ENCODE peak calls at places on chromosomes 2 and 18, in five cellular contexts. One of them, this sample, is unnamed.

GRCh38 chr2:109455731-109456691 is 157.8 kb downstream of the SEPTIN10 start:
- DNase-seq in stomach: no peak
- DNase-seq in spleen: peak; percentile 61
- DNase-seq in transverse colon: no peak
- DNase-seq in Panc1: no peak
- DNase-seq in this sample: no peak

GRCh38 chr2:109284816-109285215 is 155.8 kb downstream of the SH3RF3 start:
- DNase-seq in Panc1: no peak
- DNase-seq in transverse colon: no peak
- DNase-seq in stomach: no peak
- DNase-seq in spleen: peak; percentile 69
- DNase-seq in this sample: no peak

GRCh38 chr18:8389391-8390340 is 219.6 kb upstream of the RAB12 start:
- DNase-seq in spleen: no peak
- DNase-seq in Panc1: peak; percentile 27
- DNase-seq in transverse colon: peak; percentile 69
- DNase-seq in stomach: peak; percentile 78
- DNase-seq in this sample: peak; percentile 26

GRCh38 chr2:72109291-72109690 is 38.4 kb downstream of the CYP26B1 start:
- DNase-seq in spleen: no peak
- DNase-seq in Panc1: no peak
- DNase-seq in transverse colon: no peak
- DNase-seq in stomach: no peak
- DNase-seq in this sample: no peak

GRCh38 chr2:206856474-206856873 is 82.8 kb upstream of the CPO start:
- DNase-seq in spleen: no peak
- DNase-seq in Panc1: no peak
- DNase-seq in transverse colon: no peak
- DNase-seq in stomach: no peak
- DNase-seq in this sample: no peak

GRCh38 chr2:241926541-241927311 is 57.2 kb downstream of the RTP5 start:
- DNase-seq in transverse colon: no peak
- DNase-seq in stomach: peak; percentile 26
- DNase-seq in spleen: peak; percentile 55
- DNase-seq in Panc1: no peak
- DNase-seq in this sample: no peak

GRCh38 chr2:37890893-37891495 is 34.1 kb upstream of the RMDN2 start:
- DNase-seq in Panc1: peak; percentile 38
- DNase-seq in spleen: peak; percentile 90
- DNase-seq in stomach: peak; percentile 77
- DNase-seq in transverse colon: peak; percentile 80
- DNase-seq in this sample: no peak

GRCh38 chr2:224520064-224520463 is 65.1 kb downstream of the CUL3 start:
- DNase-seq in transverse colon: no peak
- DNase-seq in spleen: no peak
- DNase-seq in stomach: no peak
- DNase-seq in Panc1: no peak
- DNase-seq in this sample: no peak

GRCh38 chr2:1826188-1826905 is 82.0 kb upstream of the PXDN start:
- DNase-seq in Panc1: no peak
- DNase-seq in transverse colon: no peak
- DNase-seq in stomach: no peak
- DNase-seq in spleen: no peak
- DNase-seq in this sample: no peak

GRCh38 chr2:177495945-177496344 is 103.4 kb downstream of the AGPS start:
- DNase-seq in transverse colon: no peak
- DNase-seq in spleen: no peak
- DNase-seq in stomach: no peak
- DNase-seq in Panc1: no peak
- DNase-seq in this sample: no peak

GRCh38 chr18:58605027-58606020 is 23.6 kb downstream of the ALPK2 start:
- DNase-seq in transverse colon: no peak
- DNase-seq in spleen: no peak
- DNase-seq in Panc1: no peak
- DNase-seq in stomach: no peak
- DNase-seq in this sample: no peak

GRCh38 chr2:30686669-30687068 is 120.6 kb downstream of the CAPN13 start:
- DNase-seq in Panc1: no peak
- DNase-seq in transverse colon: no peak
- DNase-seq in spleen: no peak
- DNase-seq in stomach: no peak
- DNase-seq in this sample: no peak

GRCh38 chr2:149562304-149562703 is 25.3 kb downstream of the MMADHC start:
- DNase-seq in transverse colon: no peak
- DNase-seq in stomach: no peak
- DNase-seq in spleen: no peak
- DNase-seq in Panc1: no peak
- DNase-seq in this sample: no peak

GRCh38 chr18:68840554-68841263 is 42.8 kb downstream of the CCDC102B start:
- DNase-seq in Panc1: peak; percentile 51
- DNase-seq in spleen: no peak
- DNase-seq in transverse colon: no peak
- DNase-seq in stomach: no peak
- DNase-seq in this sample: peak; percentile 28

GRCh38 chr18:7133181-7133580 is 15.6 kb upstream of the LAMA1 start:
- DNase-seq in transverse colon: no peak
- DNase-seq in spleen: no peak
- DNase-seq in stomach: no peak
- DNase-seq in Panc1: no peak
- DNase-seq in this sample: no peak

GRCh38 chr18:9825571-9826073 is 60.2 kb upstream of the TXNDC2 start:
- DNase-seq in spleen: no peak
- DNase-seq in transverse colon: peak; percentile 68
- DNase-seq in stomach: no peak
- DNase-seq in Panc1: no peak
- DNase-seq in this sample: no peak

GRCh38 chr18:38453880-38454279 is 888.3 kb upstream of the CELF4 start:
- DNase-seq in spleen: no peak
- DNase-seq in Panc1: no peak
- DNase-seq in stomach: no peak
- DNase-seq in transverse colon: no peak
- DNase-seq in this sample: no peak

GRCh38 chr2:68660658-68661057 is 17.3 kb downstream of the PROKR1 start:
- DNase-seq in stomach: no peak
- DNase-seq in transverse colon: no peak
- DNase-seq in Panc1: no peak
- DNase-seq in spleen: no peak
- DNase-seq in this sample: no peak

GRCh38 chr2:68272246-68272987 is 20.1 kb upstream of the PPP3R1 start:
- DNase-seq in Panc1: no peak
- DNase-seq in transverse colon: no peak
- DNase-seq in spleen: no peak
- DNase-seq in stomach: no peak
- DNase-seq in this sample: no peak

GRCh38 chr18:44592639-44593038 is 88.0 kb upstream of the SETBP1 start:
- DNase-seq in spleen: no peak
- DNase-seq in Panc1: no peak
- DNase-seq in stomach: no peak
- DNase-seq in transverse colon: no peak
- DNase-seq in this sample: no peak

GRCh38 chr2:103823847-103824246 is 1030.1 kb upstream of the POU3F3 start:
- DNase-seq in transverse colon: no peak
- DNase-seq in Panc1: no peak
- DNase-seq in spleen: no peak
- DNase-seq in stomach: no peak
- DNase-seq in this sample: no peak

GRCh38 chr2:53827398-53828175 is 32.2 kb downstream of the GPR75 start:
- DNase-seq in transverse colon: no peak
- DNase-seq in Panc1: no peak
- DNase-seq in stomach: no peak
- DNase-seq in spleen: no peak
- DNase-seq in this sample: no peak

GRCh38 chr2:181458881-181459280 is 1.7 kb downstream of the ITGA4 start:
- DNase-seq in stomach: no peak
- DNase-seq in spleen: no peak
- DNase-seq in Panc1: no peak
- DNase-seq in transverse colon: no peak
- DNase-seq in this sample: no peak

GRCh38 chr2:181459646-181460045 is 2.5 kb downstream of the ITGA4 start:
- DNase-seq in stomach: no peak
- DNase-seq in Panc1: no peak
- DNase-seq in spleen: no peak
- DNase-seq in transverse colon: no peak
- DNase-seq in this sample: no peak

GRCh38 chr2:181457121-181457740 is at the start of gene ITGA4:
- DNase-seq in stomach: peak; percentile 66
- DNase-seq in transverse colon: peak; percentile 85
- DNase-seq in spleen: peak; percentile 98
- DNase-seq in Panc1: no peak
- DNase-seq in this sample: no peak

GRCh38 chr2:181456660-181457120 is 496 bp upstream of the ITGA4 start:
- DNase-seq in Panc1: no peak
- DNase-seq in stomach: peak; percentile 47
- DNase-seq in transverse colon: peak; percentile 72
- DNase-seq in spleen: peak; percentile 97
- DNase-seq in this sample: no peak

GRCh38 chr2:181457741-181458425 is 697 bp downstream of the ITGA4 start:
- DNase-seq in Panc1: no peak
- DNase-seq in spleen: peak; percentile 93
- DNase-seq in transverse colon: peak; percentile 61
- DNase-seq in stomach: peak; percentile 27
- DNase-seq in this sample: no peak
- TF ChIP-seq POLR2AphosphoS5 in Panc1: no peak
- TF ChIP-seq POLR2AphosphoS5 in spleen: peak; percentile 80
- TF ChIP-seq POLR2AphosphoS5 in transverse colon: no peak
- TF ChIP-seq POLR2AphosphoS5 in stomach: no peak
- TF ChIP-seq POLR2AphosphoS5 in this sample: no peak

GRCh38 chr18:34976534-34976898 is 64.7 kb upstream of the MAPRE2 start:
- DNase-seq in Panc1: no peak
- DNase-seq in stomach: no peak
- DNase-seq in transverse colon: no peak
- DNase-seq in spleen: no peak
- DNase-seq in this sample: no peak
- H3K4me3 ChIP-seq in Panc1: peak overlapping the region; percentile 57
- H3K4me3 ChIP-seq in stomach: peak overlapping the region; percentile 92
- H3K4me3 ChIP-seq in transverse colon: peak overlapping the region; percentile 85
- H3K4me3 ChIP-seq in spleen: peak overlapping the region; percentile 94
- H3K4me3 ChIP-seq in this sample: peak overlapping the region; percentile 79

GRCh38 chr2:61282104-61282590 is 120.2 kb downstream of the C2orf74 start:
- DNase-seq in spleen: no peak
- DNase-seq in transverse colon: no peak
- DNase-seq in Panc1: no peak
- DNase-seq in stomach: no peak
- DNase-seq in this sample: no peak
- TF ChIP-seq POLR2AphosphoS5 in spleen: no peak
- TF ChIP-seq POLR2AphosphoS5 in transverse colon: no peak
- TF ChIP-seq POLR2AphosphoS5 in Panc1: no peak
- TF ChIP-seq POLR2AphosphoS5 in stomach: no peak
- TF ChIP-seq POLR2AphosphoS5 in this sample: no peak

GRCh38 chr2:158993030-158993429 is 24.6 kb downstream of the TANC1 start:
- DNase-seq in Panc1: no peak
- DNase-seq in transverse colon: no peak
- DNase-seq in stomach: no peak
- DNase-seq in spleen: no peak
- DNase-seq in this sample: no peak

GRCh38 chr2:158990397-158991209 is 22.2 kb downstream of the TANC1 start:
- DNase-seq in stomach: no peak
- DNase-seq in Panc1: no peak
- DNase-seq in transverse colon: no peak
- DNase-seq in spleen: no peak
- DNase-seq in this sample: no peak

GRCh38 chr2:158984554-158985207 is 16.2 kb downstream of the TANC1 start:
- DNase-seq in transverse colon: no peak
- DNase-seq in stomach: no peak
- DNase-seq in Panc1: no peak
- DNase-seq in spleen: no peak
- DNase-seq in this sample: no peak

GRCh38 chr2:158989165-158989564 is 20.7 kb downstream of the TANC1 start:
- DNase-seq in spleen: no peak
- DNase-seq in stomach: no peak
- DNase-seq in transverse colon: no peak
- DNase-seq in Panc1: no peak
- DNase-seq in this sample: no peak

DNA sequence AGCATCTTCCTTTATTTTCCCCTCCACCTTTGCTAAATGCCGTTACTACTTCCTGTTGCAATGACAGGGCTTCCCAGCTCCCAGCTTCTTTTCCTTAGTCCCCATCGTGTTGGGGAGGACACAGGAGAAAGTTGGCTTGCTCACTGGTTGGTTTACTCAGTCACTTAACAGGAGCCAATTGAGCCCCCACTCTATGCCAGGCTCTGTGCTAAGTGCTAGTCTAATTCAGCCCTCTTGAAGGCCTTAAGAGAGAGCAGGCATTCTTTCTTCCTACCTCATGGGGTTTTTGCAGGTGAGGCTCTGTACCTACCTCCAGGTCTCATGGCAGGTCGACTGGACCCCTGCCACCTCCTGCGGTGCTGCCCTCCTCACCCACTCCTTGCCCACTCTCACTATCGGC is 20.1 kb downstream of the TANC1 start:
- DNase-seq in spleen: no peak
- DNase-seq in stomach: no peak
- DNase-seq in transverse colon: no peak
- DNase-seq in Panc1: no peak
- DNase-seq in this sample: no peak
- H3K4me3 ChIP-seq in spleen: no peak overlapping the region
- H3K4me3 ChIP-seq in stomach: no peak overlapping the region
- H3K4me3 ChIP-seq in transverse colon: no peak overlapping the region
- H3K4me3 ChIP-seq in Panc1: no peak overlapping the region
- H3K4me3 ChIP-seq in this sample: no peak overlapping the region

This sample was measured in SK-N-MC.